ENCODE peak calls at places on chromosomes 7 and 10, in seven cellular contexts. V is caudate nucleus; N is cerebellum; S is mammary epithelial cell; K is kidney glomerular epithelial cell; M is stimulated activated CD4-positive, alpha-beta T cell treated with anti-CD3 and anti-CD28 coated beads, TNF-alpha, amount 100 ng/mL, for 24 hours; A is NCI-H2081. C is an unnamed sample.

GRCh38 chr7:75971961-75972763 is 22.2 kb downstream of the TMEM120A start:
- DNase-seq in V (peak; percentile 55), N (no peak), S (no peak), K (no peak), M (no peak), A (no peak), C (no peak)

GRCh38 chr10:76150139-76150885 is 718.9 kb downstream of the LRMDA start:
- DNase-seq in V (peak; percentile 7), N (no peak), S (peak; percentile 73), K (peak; percentile 100), M (no peak), A (no peak), C (no peak)

GRCh38 chr10:77195101-77195500 is 442.5 kb downstream of the KCNMA1 start:
- DNase-seq in V (no peak), N (no peak), S (peak; percentile 94), K (peak; percentile 98), M (no peak), A (no peak), C (no peak)

GRCh38 chr7:97126483-97127171 is 9.1 kb downstream of the SDHAF3 start:
- DNase-seq in V (no peak), N (no peak), S (no peak), K (no peak), M (no peak), A (no peak), C (no peak)

GRCh38 chr10:87817291-87817872 is 644 bp downstream of the ATAD1 start:
- DNase-seq in V (peak; percentile 44), N (no peak), S (no peak), K (peak; percentile 41), M (peak; percentile 8), A (peak; percentile 27), C (no peak)

GRCh38 chr7:13673290-13673689 is 316.2 kb downstream of the ETV1 start:
- DNase-seq in V (no peak), N (no peak), S (no peak), K (no peak), M (no peak), A (no peak), C (no peak)

GRCh38 chr7:149153346-149153745 is 6.1 kb downstream of the ZNF398 start:
- DNase-seq in V (no peak), N (no peak), S (no peak), K (no peak), M (no peak), A (no peak), C (no peak)

GRCh38 chr7:102318482-102318971 is 31.9 kb downstream of the SH2B2 start:
- DNase-seq in V (no peak), N (no peak), S (peak; percentile 62), K (no peak), M (no peak), A (no peak), C (peak; percentile 46)

GRCh38 chr7:101952355-101953247 is 135.2 kb downstream of the CUX1 start:
- DNase-seq in V (no peak), N (no peak), S (peak; percentile 24), K (no peak), M (no peak), A (no peak), C (no peak)

GRCh38 chr7:47581442-47581820 is 480 bp downstream of the TNS3 start:
- DNase-seq in V (no peak), N (no peak), S (no peak), K (no peak), M (no peak), A (peak; percentile 27), C (no peak)

GRCh38 chr10:86899670-86900276 is 57.6 kb downstream of the MMRN2 start:
- DNase-seq in V (peak; percentile 55), N (peak; percentile 53), S (peak; percentile 44), K (peak; percentile 74), M (no peak), A (peak; percentile 48), C (no peak)

GRCh38 chr10:124874-125273 is 10.4 kb upstream of the ZMYND11 start:
- DNase-seq in V (no peak), N (no peak), S (no peak), K (no peak), M (no peak), A (no peak), C (no peak)

GRCh38 chr10:28575852-28576251 is 42.9 kb downstream of the WAC start:
- DNase-seq in V (no peak), N (no peak), S (no peak), K (no peak), M (no peak), A (no peak), C (no peak)

GRCh38 chr10:99224766-99225165 is 10.9 kb downstream of the HPSE2 start:
- DNase-seq in V (no peak), N (no peak), S (peak; percentile 7), K (no peak), M (no peak), A (no peak), C (no peak)

GRCh38 chr10:22245567-22245966 is 27.8 kb upstream of the EBLN1 start:
- DNase-seq in V (no peak), N (no peak), S (no peak), K (peak; percentile 37), M (no peak), A (no peak), C (no peak)

GRCh38 chr7:36775061-36775631 is 50.9 kb upstream of the AOAH start:
- DNase-seq in V (no peak), N (no peak), S (no peak), K (no peak), M (no peak), A (no peak), C (no peak)

GRCh38 chr10:30098624-30099023 is 39.2 kb upstream of the JCAD start:
- DNase-seq in V (no peak), N (no peak), S (peak; percentile 88), K (no peak), M (no peak), A (no peak), C (no peak)

GRCh38 chr7:92735707-92736106 is 100.7 kb downstream of the CDK6 start:
- DNase-seq in V (no peak), N (no peak), S (no peak), K (no peak), M (no peak), A (no peak), C (no peak)

GRCh38 chr10:117351558-117351957 is 23.7 kb downstream of the PDZD8 start:
- DNase-seq in V (no peak), N (no peak), S (no peak), K (no peak), M (no peak), A (no peak), C (no peak)

GRCh38 chr7:85750454-85750949 is 563.6 kb upstream of the SEMA3D start:
- DNase-seq in V (no peak), N (no peak), S (peak; percentile 21), K (no peak), M (no peak), A (peak; percentile 25), C (no peak)

GRCh38 chr10:102159051-102159597 is 6.9 kb downstream of the NOLC1 start:
- DNase-seq in V (no peak), N (no peak), S (no peak), K (no peak), M (no peak), A (no peak), C (no peak)

GRCh38 chr7:27161721-27162547 is 3.4 kb downstream of the HOXA9 start:
- DNase-seq in V (no peak), N (no peak), S (peak; percentile 51), K (no peak), M (no peak), A (no peak), C (peak; percentile 78)

GRCh38 chr7:44914992-44915607 is 29.8 kb upstream of the PURB start:
- DNase-seq in V (no peak), N (no peak), S (no peak), K (no peak), M (peak; percentile 43), A (no peak), C (no peak)

GRCh38 chr10:43292745-43293676 is 26.1 kb upstream of the RASGEF1A start:
- DNase-seq in V (peak; percentile 57), N (peak; percentile 65), S (peak; percentile 20), K (peak; percentile 21), M (no peak), A (no peak), C (peak; percentile 81)

GRCh38 chr10:47241256-47241655 is 58.7 kb upstream of the GDF10 start:
- DNase-seq in V (no peak), N (no peak), S (no peak), K (no peak), M (no peak), A (no peak), C (no peak)

GRCh38 chr7:80496586-80496985 is 15.3 kb downstream of the GNAT3 start:
- DNase-seq in V (no peak), N (no peak), S (no peak), K (no peak), M (no peak), A (no peak), C (no peak)

GRCh38 chr7:90178592-90179279 is 24.5 kb downstream of the STEAP1 start:
- DNase-seq in V (no peak), N (no peak), S (peak; percentile 89), K (peak; percentile 88), M (no peak), A (no peak), C (no peak)